ENCODE peak calls at places on chromosomes 4 and X, in five cellular contexts. R is NCI-H446 treated with DMSO at 0.1 percent for 48 hours, E is glomerular endothelial cell, C is AG09309, V is fibroblast of mammary gland. F is an unnamed sample.

GRCh38 chrX:12770440-12770839 is 20.8 kb upstream of the PRPS2 start:
- DNase-seq in R (no peak), E (peak), C (no peak), V (peak), F (peak)

GRCh38 chr4:173227753-173228152 is 59.1 kb downstream of the GALNT7 start:
- DNase-seq in R (no peak), E (no peak), C (no peak), V (no peak), F (no peak)

GRCh38 chrX:154750301-154751120 is at the start of gene GAB3:
- DNase-seq in R (no peak), E (no peak), C (no peak), V (no peak), F (peak)

GRCh38 chr4:104093247-104093646 is 373.5 kb upstream of the TACR3 start:
- DNase-seq in R (no peak), E (no peak), C (no peak), V (no peak), F (no peak)

GRCh38 chr4:25144870-25145481 is 15.3 kb downstream of the SEPSECS start:
- DNase-seq in R (peak), E (peak), C (no peak), V (peak), F (peak)

GRCh38 chrX:19926095-19926494 is 38.7 kb upstream of the SH3KBP1 start:
- DNase-seq in R (no peak), E (no peak), C (no peak), V (no peak), F (no peak)

GRCh38 chr4:73868206-73869129 is 725 bp upstream of the CXCL1 start:
- DNase-seq in R (no peak), E (no peak), C (no peak), V (no peak), F (peak)

GRCh38 chr4:98491862-98492554 is 166.4 kb downstream of the TSPAN5 start:
- DNase-seq in R (no peak), E (no peak), C (no peak), V (peak), F (no peak)

GRCh38 chr4:146582864-146583263 is 55.8 kb upstream of the POU4F2 start:
- DNase-seq in R (no peak), E (no peak), C (no peak), V (peak), F (peak)

GRCh38 chrX:156004256-156004655 is 6.8 kb downstream of the IL9R start:
- DNase-seq in R (no peak), E (no peak), C (no peak), V (no peak), F (no peak)

GRCh38 chr4:38785901-38786402 is 3.2 kb upstream of the TLR10 start:
- DNase-seq in R (no peak), E (no peak), C (no peak), V (no peak), F (no peak)

GRCh38 chrX:121221321-121221977 is 174.0 kb downstream of the GLUD2 start:
- DNase-seq in R (no peak), E (no peak), C (no peak), V (peak), F (no peak)

GRCh38 chr4:78939667-78940008 is 400 bp upstream of the PAQR3 start:
- DNase-seq in R (no peak), E (no peak), C (no peak), V (no peak), F (peak)

GRCh38 chrX:131827935-131828334 is 195.2 kb upstream of the STK26 start:
- DNase-seq in R (no peak), E (peak), C (no peak), V (no peak), F (peak)

GRCh38 chrX:140817943-140818342 is 108.4 kb downstream of the LINC00632 start:
- DNase-seq in R (no peak), E (no peak), C (peak), V (peak), F (peak)

GRCh38 chrX:18537524-18537923 is 112.1 kb downstream of the CDKL5 start:
- DNase-seq in R (no peak), E (no peak), C (no peak), V (no peak), F (no peak)

GRCh38 chr4:39029752-39030694 is 2.2 kb downstream of the TMEM156 start:
- DNase-seq in R (no peak), E (no peak), C (no peak), V (no peak), F (no peak)

GRCh38 chrX:129984196-129984962 is 1.9 kb downstream of the BCORL1 start:
- DNase-seq in R (no peak), E (no peak), C (no peak), V (no peak), F (peak)

GRCh38 chr4:180615746-180616145 is 1627.5 kb upstream of the TENM3 start:
- DNase-seq in R (no peak), E (no peak), C (no peak), V (no peak), F (peak)

GRCh38 chr4:185887125-185887524 is 75.1 kb upstream of the SORBS2 start:
- DNase-seq in R (no peak), E (no peak), C (no peak), V (no peak), F (no peak)

GRCh38 chrX:15838017-15838416 is 16.6 kb downstream of the AP1S2 start:
- DNase-seq in R (no peak), E (no peak), C (no peak), V (no peak), F (peak)

F was measured in NCI-H82.